ENCODE peak calls at places on chromosomes 3 and 15, in eight cellular contexts. One of them, this sample, is unnamed.

GRCh38 chr3:193845144-193845543 is 252.1 kb downstream of the OPA1 start:
- DNase-seq in CD4-positive, CD25-positive, alpha-beta regulatory T cell: no peak
- DNase-seq in aorta: no peak
- DNase-seq in adrenal gland: no peak
- DNase-seq in colonic mucosa: no peak
- DNase-seq in heart left ventricle: no peak
- DNase-seq in epithelial cell of prostate: no peak
- DNase-seq in heart right ventricle: no peak
- DNase-seq in this sample: no peak

GRCh38 chr3:182357928-182358327 is 435.4 kb upstream of the ATP11B start:
- DNase-seq in aorta: no peak
- DNase-seq in heart left ventricle: no peak
- DNase-seq in heart right ventricle: no peak
- DNase-seq in epithelial cell of prostate: no peak
- DNase-seq in CD4-positive, CD25-positive, alpha-beta regulatory T cell: no peak
- DNase-seq in colonic mucosa: no peak
- DNase-seq in adrenal gland: no peak
- DNase-seq in this sample: no peak

GRCh38 chr3:140236836-140237476 is 302.0 kb downstream of the CLSTN2 start:
- DNase-seq in heart right ventricle: no peak
- DNase-seq in colonic mucosa: no peak
- DNase-seq in adrenal gland: no peak
- DNase-seq in epithelial cell of prostate: no peak
- DNase-seq in CD4-positive, CD25-positive, alpha-beta regulatory T cell: no peak
- DNase-seq in heart left ventricle: no peak
- DNase-seq in aorta: no peak
- DNase-seq in this sample: no peak

GRCh38 chr15:83559310-83559966 is 94.5 kb upstream of the ADAMTSL3 start:
- DNase-seq in colonic mucosa: peak; percentile 46
- DNase-seq in CD4-positive, CD25-positive, alpha-beta regulatory T cell: peak; percentile 58
- DNase-seq in epithelial cell of prostate: peak; percentile 20
- DNase-seq in aorta: no peak
- DNase-seq in heart left ventricle: peak; percentile 37
- DNase-seq in heart right ventricle: peak; percentile 41
- DNase-seq in adrenal gland: peak; percentile 56
- DNase-seq in this sample: peak; percentile 51

GRCh38 chr3:112776000-112776399 is 70.7 kb downstream of the CD200R1L start:
- DNase-seq in heart left ventricle: no peak
- DNase-seq in heart right ventricle: no peak
- DNase-seq in CD4-positive, CD25-positive, alpha-beta regulatory T cell: no peak
- DNase-seq in adrenal gland: no peak
- DNase-seq in epithelial cell of prostate: peak; percentile 91
- DNase-seq in aorta: no peak
- DNase-seq in colonic mucosa: no peak
- DNase-seq in this sample: no peak

GRCh38 chr3:129315386-129315991 is 36.8 kb downstream of the HMCES start:
- DNase-seq in aorta: peak; percentile 71
- DNase-seq in colonic mucosa: peak; percentile 44
- DNase-seq in CD4-positive, CD25-positive, alpha-beta regulatory T cell: peak; percentile 62
- DNase-seq in epithelial cell of prostate: no peak
- DNase-seq in heart right ventricle: peak; percentile 36
- DNase-seq in adrenal gland: peak; percentile 39
- DNase-seq in heart left ventricle: peak; percentile 67
- DNase-seq in this sample: no peak

GRCh38 chr15:83449928-83450501 is 2.9 kb downstream of the SH3GL3 start:
- DNase-seq in aorta: no peak
- DNase-seq in heart right ventricle: no peak
- DNase-seq in CD4-positive, CD25-positive, alpha-beta regulatory T cell: no peak
- DNase-seq in colonic mucosa: no peak
- DNase-seq in epithelial cell of prostate: no peak
- DNase-seq in heart left ventricle: no peak
- DNase-seq in adrenal gland: no peak
- DNase-seq in this sample: no peak

GRCh38 chr3:148202386-148202785 is 495.3 kb upstream of the AGTR1 start:
- DNase-seq in heart left ventricle: no peak
- DNase-seq in heart right ventricle: no peak
- DNase-seq in CD4-positive, CD25-positive, alpha-beta regulatory T cell: no peak
- DNase-seq in epithelial cell of prostate: no peak
- DNase-seq in adrenal gland: no peak
- DNase-seq in colonic mucosa: no peak
- DNase-seq in aorta: no peak
- DNase-seq in this sample: no peak

GRCh38 chr3:70049761-70050160 is 50.2 kb downstream of the SAMMSON start:
- DNase-seq in heart right ventricle: no peak
- DNase-seq in CD4-positive, CD25-positive, alpha-beta regulatory T cell: no peak
- DNase-seq in colonic mucosa: no peak
- DNase-seq in epithelial cell of prostate: no peak
- DNase-seq in heart left ventricle: no peak
- DNase-seq in adrenal gland: no peak
- DNase-seq in aorta: no peak
- DNase-seq in this sample: no peak

DNA sequence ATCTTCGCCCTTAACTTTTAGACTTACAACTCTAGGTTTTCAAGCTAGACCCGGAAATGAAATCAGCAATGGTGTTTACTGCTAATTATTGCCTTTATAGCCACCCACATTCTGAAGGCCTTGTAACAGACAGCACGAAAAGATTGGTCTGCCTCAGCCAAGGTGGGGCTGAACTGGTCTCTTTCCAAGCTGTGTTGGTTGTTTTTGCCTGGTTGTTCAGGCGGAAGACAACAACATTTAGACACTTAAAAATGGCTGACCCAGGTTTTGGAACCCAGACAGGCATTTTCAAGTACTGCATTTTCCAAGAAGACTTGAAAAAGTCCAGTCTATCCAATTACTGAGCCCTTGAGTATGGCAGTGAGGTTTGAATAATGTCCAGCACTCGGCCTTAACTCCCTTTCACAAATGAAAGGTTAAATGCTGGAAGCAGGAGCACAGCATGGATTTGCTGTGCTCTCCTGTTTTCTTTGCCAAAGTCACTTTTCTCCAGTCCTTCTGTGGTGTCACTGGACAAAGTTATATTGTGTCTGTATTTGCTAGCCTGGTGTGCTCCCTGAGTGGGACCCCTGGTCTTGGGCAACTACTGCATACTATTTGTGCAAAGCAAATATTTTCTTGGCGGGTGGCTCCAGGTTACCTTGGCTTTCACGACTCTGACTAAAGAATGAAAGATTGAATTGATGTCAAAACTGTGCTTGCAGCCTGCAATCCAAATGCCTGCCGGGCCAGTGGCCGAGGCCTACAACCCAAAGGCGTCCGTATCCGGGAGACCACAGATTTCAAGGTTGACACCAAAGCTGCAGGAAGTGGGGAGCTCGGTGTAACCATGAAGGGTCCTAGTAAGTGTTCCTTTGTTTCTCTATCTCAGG is 93.5 kb downstream of the FLNB start:
- DNase-seq in CD4-positive, CD25-positive, alpha-beta regulatory T cell: no peak
- DNase-seq in heart right ventricle: no peak
- DNase-seq in aorta: no peak
- DNase-seq in adrenal gland: no peak
- DNase-seq in colonic mucosa: no peak
- DNase-seq in heart left ventricle: no peak
- DNase-seq in epithelial cell of prostate: no peak
- DNase-seq in this sample: no peak
- H3K27ac ChIP-seq in CD4-positive, CD25-positive, alpha-beta regulatory T cell: no peak overlapping the region
- H3K27ac ChIP-seq in heart right ventricle: no peak overlapping the region
- H3K27ac ChIP-seq in aorta: peak overlapping the region; percentile 34
- H3K27ac ChIP-seq in adrenal gland: peak overlapping the region; percentile 90
- H3K27ac ChIP-seq in colonic mucosa: peak overlapping the region; percentile 38
- H3K27ac ChIP-seq in heart left ventricle: no peak overlapping the region
- H3K27ac ChIP-seq in epithelial cell of prostate: peak overlapping the region; percentile 67
- H3K27ac ChIP-seq in this sample: no peak overlapping the region

GRCh38 chr3:64685800-64686445 is 1.9 kb downstream of the ADAMTS9 start:
- DNase-seq in aorta: peak; percentile 93
- DNase-seq in heart left ventricle: peak; percentile 95
- DNase-seq in epithelial cell of prostate: peak; percentile 64
- DNase-seq in heart right ventricle: peak; percentile 97
- DNase-seq in CD4-positive, CD25-positive, alpha-beta regulatory T cell: peak; percentile 2
- DNase-seq in colonic mucosa: peak; percentile 93
- DNase-seq in adrenal gland: peak; percentile 97
- DNase-seq in this sample: peak; percentile 49

GRCh38 chr3:64687781-64688515 is at the start of gene ADAMTS9:
- DNase-seq in adrenal gland: peak; percentile 88
- DNase-seq in heart left ventricle: peak; percentile 87
- DNase-seq in CD4-positive, CD25-positive, alpha-beta regulatory T cell: no peak
- DNase-seq in aorta: peak; percentile 87
- DNase-seq in heart right ventricle: peak; percentile 89
- DNase-seq in colonic mucosa: peak; percentile 73
- DNase-seq in epithelial cell of prostate: no peak
- DNase-seq in this sample: peak; percentile 54

GRCh38 chr3:64685331-64685799 is 2.4 kb downstream of the ADAMTS9 start:
- DNase-seq in aorta: peak; percentile 74
- DNase-seq in heart left ventricle: peak; percentile 69
- DNase-seq in heart right ventricle: peak; percentile 75
- DNase-seq in epithelial cell of prostate: no peak
- DNase-seq in adrenal gland: peak; percentile 84
- DNase-seq in CD4-positive, CD25-positive, alpha-beta regulatory T cell: no peak
- DNase-seq in colonic mucosa: peak; percentile 37
- DNase-seq in this sample: peak; percentile 25

GRCh38 chr3:64687381-64687780 is 419 bp downstream of the ADAMTS9 start:
- DNase-seq in CD4-positive, CD25-positive, alpha-beta regulatory T cell: no peak
- DNase-seq in aorta: peak; percentile 55
- DNase-seq in heart right ventricle: no peak
- DNase-seq in adrenal gland: no peak
- DNase-seq in heart left ventricle: no peak
- DNase-seq in colonic mucosa: peak; percentile 18
- DNase-seq in epithelial cell of prostate: no peak
- DNase-seq in this sample: no peak

DNA sequence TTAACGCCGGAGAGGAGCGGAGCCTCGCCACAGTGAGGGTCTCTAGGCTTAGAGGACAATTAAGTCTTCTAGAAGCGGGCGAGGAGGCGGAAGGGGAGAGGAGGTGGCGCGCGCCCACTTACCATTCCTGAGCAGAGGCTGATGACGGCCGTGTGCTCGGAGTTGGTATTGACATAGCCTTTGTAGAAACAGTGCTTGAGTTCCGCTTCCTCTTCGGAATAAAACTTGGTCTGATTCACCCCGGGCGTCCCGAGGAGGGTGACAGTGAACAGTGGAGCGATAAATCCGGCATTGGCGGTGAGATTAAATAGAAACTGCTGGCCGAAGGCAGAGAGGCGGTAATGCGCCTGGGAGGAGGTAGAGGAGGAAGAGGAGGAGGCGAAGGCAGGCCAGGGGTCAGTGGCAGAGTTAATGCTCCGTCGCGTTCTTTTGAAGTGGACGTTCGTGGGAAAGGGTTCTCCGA is 1.3 kb downstream of the ADAMTS9 start:
- DNase-seq in adrenal gland: peak; percentile 67
- DNase-seq in epithelial cell of prostate: peak; percentile 34
- DNase-seq in colonic mucosa: peak; percentile 59
- DNase-seq in aorta: no peak
- DNase-seq in heart right ventricle: peak; percentile 49
- DNase-seq in heart left ventricle: peak; percentile 52
- DNase-seq in CD4-positive, CD25-positive, alpha-beta regulatory T cell: no peak
- DNase-seq in this sample: no peak
- H3K27ac ChIP-seq in adrenal gland: peak overlapping the region; percentile 97
- H3K27ac ChIP-seq in epithelial cell of prostate: peak overlapping the region; percentile 57
- H3K27ac ChIP-seq in colonic mucosa: peak overlapping the region; percentile 92
- H3K27ac ChIP-seq in aorta: peak overlapping the region; percentile 16
- H3K27ac ChIP-seq in heart right ventricle: peak overlapping the region; percentile 96
- H3K27ac ChIP-seq in heart left ventricle: peak overlapping the region; percentile 98
- H3K27ac ChIP-seq in CD4-positive, CD25-positive, alpha-beta regulatory T cell: no peak overlapping the region
- H3K27ac ChIP-seq in this sample: peak overlapping the region; percentile 74

GRCh38 chr3:12584091-12584490 is 27.2 kb downstream of the MKRN2 start:
- DNase-seq in colonic mucosa: no peak
- DNase-seq in epithelial cell of prostate: no peak
- DNase-seq in heart right ventricle: no peak
- DNase-seq in heart left ventricle: no peak
- DNase-seq in CD4-positive, CD25-positive, alpha-beta regulatory T cell: no peak
- DNase-seq in aorta: no peak
- DNase-seq in adrenal gland: no peak
- DNase-seq in this sample: no peak

GRCh38 chr3:12583280-12583679 is 26.4 kb downstream of the MKRN2 start:
- DNase-seq in heart left ventricle: no peak
- DNase-seq in colonic mucosa: no peak
- DNase-seq in CD4-positive, CD25-positive, alpha-beta regulatory T cell: no peak
- DNase-seq in epithelial cell of prostate: no peak
- DNase-seq in heart right ventricle: no peak
- DNase-seq in adrenal gland: no peak
- DNase-seq in aorta: no peak
- DNase-seq in this sample: no peak

GRCh38 chr3:12579919-12580318 is 23.0 kb downstream of the MKRN2 start:
- DNase-seq in heart left ventricle: no peak
- DNase-seq in aorta: no peak
- DNase-seq in heart right ventricle: no peak
- DNase-seq in colonic mucosa: no peak
- DNase-seq in epithelial cell of prostate: no peak
- DNase-seq in adrenal gland: peak; percentile 66
- DNase-seq in CD4-positive, CD25-positive, alpha-beta regulatory T cell: no peak
- DNase-seq in this sample: no peak

GRCh38 chr3:12585181-12585580 is 28.3 kb downstream of the MKRN2 start:
- DNase-seq in colonic mucosa: no peak
- DNase-seq in aorta: no peak
- DNase-seq in CD4-positive, CD25-positive, alpha-beta regulatory T cell: no peak
- DNase-seq in epithelial cell of prostate: no peak
- DNase-seq in adrenal gland: no peak
- DNase-seq in heart right ventricle: no peak
- DNase-seq in heart left ventricle: no peak
- DNase-seq in this sample: no peak

DNA sequence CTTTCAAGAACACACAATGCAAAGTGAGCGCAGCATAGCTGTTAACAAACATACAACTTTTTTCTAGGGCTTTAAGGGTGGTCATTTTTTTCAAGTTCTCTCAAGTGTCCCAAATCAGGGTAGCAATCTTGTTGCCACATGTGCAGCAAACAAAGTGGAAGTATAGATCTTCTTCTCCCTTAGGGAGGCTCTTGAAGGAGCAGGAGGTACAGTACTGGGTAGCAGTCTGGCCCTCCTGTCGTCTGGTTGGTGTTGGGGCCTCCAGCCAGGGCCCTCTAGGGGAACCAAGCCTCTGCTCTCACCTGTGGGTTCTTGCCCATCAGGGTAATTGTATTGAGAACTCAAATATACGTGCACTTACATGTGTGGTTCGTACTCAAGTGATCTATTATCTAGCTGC is 25.8 kb downstream of the MKRN2 start:
- DNase-seq in heart right ventricle: no peak
- DNase-seq in colonic mucosa: no peak
- DNase-seq in CD4-positive, CD25-positive, alpha-beta regulatory T cell: no peak
- DNase-seq in heart left ventricle: no peak
- DNase-seq in aorta: no peak
- DNase-seq in epithelial cell of prostate: no peak
- DNase-seq in adrenal gland: no peak
- DNase-seq in this sample: no peak
- H3K27ac ChIP-seq in heart right ventricle: no peak overlapping the region
- H3K27ac ChIP-seq in colonic mucosa: no peak overlapping the region
- H3K27ac ChIP-seq in CD4-positive, CD25-positive, alpha-beta regulatory T cell: no peak overlapping the region
- H3K27ac ChIP-seq in heart left ventricle: no peak overlapping the region
- H3K27ac ChIP-seq in aorta: no peak overlapping the region
- H3K27ac ChIP-seq in epithelial cell of prostate: no peak overlapping the region
- H3K27ac ChIP-seq in adrenal gland: no peak overlapping the region
- H3K27ac ChIP-seq in this sample: no peak overlapping the region

GRCh38 chr15:85642693-85643058 is 152.0 kb downstream of the KLHL25 start:
- DNase-seq in heart left ventricle: peak; percentile 81
- DNase-seq in colonic mucosa: peak; percentile 36
- DNase-seq in adrenal gland: peak; percentile 29
- DNase-seq in heart right ventricle: peak; percentile 85
- DNase-seq in CD4-positive, CD25-positive, alpha-beta regulatory T cell: no peak
- DNase-seq in aorta: peak; percentile 82
- DNase-seq in epithelial cell of prostate: no peak
- DNase-seq in this sample: no peak
- H3K27ac ChIP-seq in heart left ventricle: peak overlapping the region; percentile 85
- H3K27ac ChIP-seq in colonic mucosa: peak overlapping the region; percentile 64
- H3K27ac ChIP-seq in adrenal gland: peak overlapping the region; percentile 60
- H3K27ac ChIP-seq in heart right ventricle: peak overlapping the region; percentile 70
- H3K27ac ChIP-seq in CD4-positive, CD25-positive, alpha-beta regulatory T cell: no peak overlapping the region
- H3K27ac ChIP-seq in aorta: peak overlapping the region; percentile 80
- H3K27ac ChIP-seq in epithelial cell of prostate: no peak overlapping the region
- H3K27ac ChIP-seq in this sample: no peak overlapping the region